ENCODE peak calls at places on chromosome 22, in six cellular contexts. One of them, this sample, is unnamed.

GRCh38 chr22:35037089-35037488 is 28.9 kb upstream of the ISX start:
- DNase-seq in stimulated activated CD8-positive, alpha-beta memory T cell treated with anti-CD3 and anti-CD28 coated beads, Interleukin-2, amount 100 ng/mL, for 48 hours: no peak
- DNase-seq in NCI-H345: no peak
- DNase-seq in uterus: no peak
- DNase-seq in NCI-H774: no peak
- DNase-seq in T1000: no peak
- DNase-seq in this sample: no peak

GRCh38 chr22:46763051-46763705 is 728 bp downstream of the TBC1D22A start:
- DNase-seq in stimulated activated CD8-positive, alpha-beta memory T cell treated with anti-CD3 and anti-CD28 coated beads, Interleukin-2, amount 100 ng/mL, for 48 hours: no peak
- DNase-seq in NCI-H345: no peak
- DNase-seq in uterus: peak
- DNase-seq in NCI-H774: no peak
- DNase-seq in T1000: no peak
- DNase-seq in this sample: no peak

GRCh38 chr22:48500481-48501230 is 1327.0 kb downstream of the BRD1 start:
- DNase-seq in stimulated activated CD8-positive, alpha-beta memory T cell treated with anti-CD3 and anti-CD28 coated beads, Interleukin-2, amount 100 ng/mL, for 48 hours: no peak
- DNase-seq in NCI-H345: no peak
- DNase-seq in uterus: no peak
- DNase-seq in NCI-H774: no peak
- DNase-seq in T1000: no peak
- DNase-seq in this sample: no peak

GRCh38 chr22:46719921-46720320 is 18.1 kb downstream of the CERK start:
- DNase-seq in stimulated activated CD8-positive, alpha-beta memory T cell treated with anti-CD3 and anti-CD28 coated beads, Interleukin-2, amount 100 ng/mL, for 48 hours: no peak
- DNase-seq in NCI-H345: no peak
- DNase-seq in uterus: no peak
- DNase-seq in NCI-H774: no peak
- DNase-seq in T1000: no peak
- DNase-seq in this sample: no peak

GRCh38 chr22:21587803-21588611 is 20.5 kb downstream of the UBE2L3 start:
- DNase-seq in stimulated activated CD8-positive, alpha-beta memory T cell treated with anti-CD3 and anti-CD28 coated beads, Interleukin-2, amount 100 ng/mL, for 48 hours: peak
- DNase-seq in NCI-H345: no peak
- DNase-seq in uterus: no peak
- DNase-seq in NCI-H774: no peak
- DNase-seq in T1000: no peak
- DNase-seq in this sample: no peak

GRCh38 chr22:47133263-47133662 is 370.8 kb downstream of the TBC1D22A start:
- DNase-seq in stimulated activated CD8-positive, alpha-beta memory T cell treated with anti-CD3 and anti-CD28 coated beads, Interleukin-2, amount 100 ng/mL, for 48 hours: no peak
- DNase-seq in NCI-H345: no peak
- DNase-seq in uterus: no peak
- DNase-seq in NCI-H774: no peak
- DNase-seq in T1000: no peak
- DNase-seq in this sample: no peak

GRCh38 chr22:25702571-25703167 is 39.3 kb upstream of the MYO18B start:
- DNase-seq in stimulated activated CD8-positive, alpha-beta memory T cell treated with anti-CD3 and anti-CD28 coated beads, Interleukin-2, amount 100 ng/mL, for 48 hours: no peak
- DNase-seq in NCI-H345: no peak
- DNase-seq in uterus: no peak
- DNase-seq in NCI-H774: no peak
- DNase-seq in T1000: no peak
- DNase-seq in this sample: no peak

GRCh38 chr22:46053563-46054090 is 76.7 kb upstream of the WNT7B start:
- DNase-seq in stimulated activated CD8-positive, alpha-beta memory T cell treated with anti-CD3 and anti-CD28 coated beads, Interleukin-2, amount 100 ng/mL, for 48 hours: peak
- DNase-seq in NCI-H345: peak
- DNase-seq in uterus: peak
- DNase-seq in NCI-H774: peak
- DNase-seq in T1000: peak
- DNase-seq in this sample: no peak

GRCh38 chr22:37222440-37222971 is 10.2 kb upstream of the SSTR3 start:
- DNase-seq in stimulated activated CD8-positive, alpha-beta memory T cell treated with anti-CD3 and anti-CD28 coated beads, Interleukin-2, amount 100 ng/mL, for 48 hours: no peak
- DNase-seq in NCI-H345: no peak
- DNase-seq in uterus: no peak
- DNase-seq in NCI-H774: no peak
- DNase-seq in T1000: no peak
- DNase-seq in this sample: no peak

GRCh38 chr22:18121436-18122253 is 11.0 kb downstream of the TUBA8 start:
- DNase-seq in stimulated activated CD8-positive, alpha-beta memory T cell treated with anti-CD3 and anti-CD28 coated beads, Interleukin-2, amount 100 ng/mL, for 48 hours: no peak
- DNase-seq in NCI-H345: no peak
- DNase-seq in uterus: no peak
- DNase-seq in NCI-H774: no peak
- DNase-seq in T1000: no peak
- DNase-seq in this sample: no peak

GRCh38 chr22:27380826-27381225 is 420.7 kb downstream of the MN1 start:
- DNase-seq in stimulated activated CD8-positive, alpha-beta memory T cell treated with anti-CD3 and anti-CD28 coated beads, Interleukin-2, amount 100 ng/mL, for 48 hours: no peak
- DNase-seq in NCI-H345: no peak
- DNase-seq in uterus: no peak
- DNase-seq in NCI-H774: no peak
- DNase-seq in T1000: no peak
- DNase-seq in this sample: no peak

GRCh38 chr22:38050720-38051119 is 6.5 kb upstream of the PICK1 start:
- DNase-seq in stimulated activated CD8-positive, alpha-beta memory T cell treated with anti-CD3 and anti-CD28 coated beads, Interleukin-2, amount 100 ng/mL, for 48 hours: no peak
- DNase-seq in NCI-H345: no peak
- DNase-seq in uterus: no peak
- DNase-seq in NCI-H774: no peak
- DNase-seq in T1000: no peak
- DNase-seq in this sample: no peak

GRCh38 chr22:38824587-38824986 is 19.2 kb downstream of the NPTXR start:
- DNase-seq in stimulated activated CD8-positive, alpha-beta memory T cell treated with anti-CD3 and anti-CD28 coated beads, Interleukin-2, amount 100 ng/mL, for 48 hours: peak
- DNase-seq in NCI-H345: no peak
- DNase-seq in uterus: no peak
- DNase-seq in NCI-H774: no peak
- DNase-seq in T1000: peak
- DNase-seq in this sample: no peak

GRCh38 chr22:42439821-42440674 is 7.8 kb upstream of the NFAM1 start:
- DNase-seq in stimulated activated CD8-positive, alpha-beta memory T cell treated with anti-CD3 and anti-CD28 coated beads, Interleukin-2, amount 100 ng/mL, for 48 hours: no peak
- DNase-seq in NCI-H345: no peak
- DNase-seq in uterus: peak
- DNase-seq in NCI-H774: no peak
- DNase-seq in T1000: no peak
- DNase-seq in this sample: no peak

GRCh38 chr22:29916007-29916544 is 33.1 kb downstream of the MTMR3 start:
- DNase-seq in stimulated activated CD8-positive, alpha-beta memory T cell treated with anti-CD3 and anti-CD28 coated beads, Interleukin-2, amount 100 ng/mL, for 48 hours: no peak
- DNase-seq in NCI-H345: peak
- DNase-seq in uterus: no peak
- DNase-seq in NCI-H774: no peak
- DNase-seq in T1000: no peak
- DNase-seq in this sample: no peak

GRCh38 chr22:26610072-26610958 is 7.5 kb downstream of the CRYBB1 start:
- DNase-seq in stimulated activated CD8-positive, alpha-beta memory T cell treated with anti-CD3 and anti-CD28 coated beads, Interleukin-2, amount 100 ng/mL, for 48 hours: peak
- DNase-seq in NCI-H345: no peak
- DNase-seq in uterus: no peak
- DNase-seq in NCI-H774: no peak
- DNase-seq in T1000: peak
- DNase-seq in this sample: peak

GRCh38 chr22:44638966-44639739 is 62.9 kb upstream of the PRR5 start:
- DNase-seq in stimulated activated CD8-positive, alpha-beta memory T cell treated with anti-CD3 and anti-CD28 coated beads, Interleukin-2, amount 100 ng/mL, for 48 hours: no peak
- DNase-seq in NCI-H345: no peak
- DNase-seq in uterus: no peak
- DNase-seq in NCI-H774: no peak
- DNase-seq in T1000: no peak
- DNase-seq in this sample: no peak

This sample was measured in keratinocyte.